ENCODE peak calls at places on chromosomes 12 and 14, in ten cellular contexts. C is endothelial cell, V is AG04449, B is AG09309, K is coronary artery, U is sigmoid colon, J is uterus, Y is PC-3, H is nephron progenitor cell, T is stomach. E is an unnamed sample.

GRCh38 chr12:102197789-102198188 is at the start of gene PMCH:
- DNase-seq in C (no peak), V (no peak), B (no peak), K (no peak), U (no peak), J (no peak), Y (peak), H (no peak), T (no peak), E (no peak)

GRCh38 chr14:61098711-61099110 is 117.7 kb downstream of the SLC38A6 start:
- DNase-seq in C (no peak), V (no peak), B (no peak), K (no peak), U (no peak), J (no peak), Y (peak), H (no peak), T (no peak), E (no peak)

GRCh38 chr12:52085682-52086180 is 6.2 kb downstream of the SMIM41 start:
- DNase-seq in C (no peak), V (no peak), B (no peak), K (peak), U (no peak), J (no peak), Y (no peak), H (no peak), T (no peak), E (no peak)

GRCh38 chr14:74049886-74050495 is 30.8 kb downstream of the BBOF1 start:
- DNase-seq in C (no peak), V (no peak), B (no peak), K (no peak), U (no peak), J (no peak), Y (no peak), H (no peak), T (no peak), E (peak)

GRCh38 chr12:126784328-126784921 is 1482.5 kb upstream of the TMEM132C start:
- DNase-seq in C (no peak), V (no peak), B (peak), K (no peak), U (no peak), J (no peak), Y (peak), H (peak), T (peak), E (peak)

GRCh38 chr12:89991807-89992206 is 283.2 kb upstream of the ATP2B1 start:
- DNase-seq in C (no peak), V (no peak), B (no peak), K (no peak), U (no peak), J (no peak), Y (no peak), H (no peak), T (no peak), E (no peak)

GRCh38 chr12:62866451-62867082 is 68.4 kb downstream of the PPM1H start:
- DNase-seq in C (peak), V (peak), B (peak), K (no peak), U (no peak), J (no peak), Y (peak), H (peak), T (no peak), E (peak)

GRCh38 chr12:125245601-125246345 is 180.5 kb downstream of the AACS start:
- DNase-seq in C (no peak), V (no peak), B (no peak), K (no peak), U (no peak), J (no peak), Y (no peak), H (no peak), T (no peak), E (no peak)

GRCh38 chr12:103821773-103822172 is 19.3 kb downstream of the NT5DC3 start:
- DNase-seq in C (no peak), V (no peak), B (no peak), K (no peak), U (no peak), J (no peak), Y (peak), H (no peak), T (no peak), E (peak)

GRCh38 chr14:54782803-54783659 is 119.6 kb downstream of the GCH1 start:
- DNase-seq in C (peak), V (no peak), B (no peak), K (peak), U (peak), J (no peak), Y (no peak), H (peak), T (no peak), E (no peak)

GRCh38 chr12:11798856-11799530 is 149.5 kb downstream of the ETV6 start:
- DNase-seq in C (peak), V (peak), B (no peak), K (no peak), U (no peak), J (no peak), Y (peak), H (no peak), T (no peak), E (peak)

GRCh38 chr12:115451151-115451784 is 767.3 kb upstream of the TBX3 start:
- DNase-seq in C (no peak), V (no peak), B (no peak), K (no peak), U (no peak), J (no peak), Y (no peak), H (no peak), T (no peak), E (no peak)

GRCh38 chr14:77886010-77886409 is 86.1 kb downstream of the ADCK1 start:
- DNase-seq in C (no peak), V (no peak), B (no peak), K (no peak), U (no peak), J (no peak), Y (no peak), H (no peak), T (no peak), E (no peak)

GRCh38 chr14:99148131-99148530 is 123.9 kb downstream of the BCL11B start:
- DNase-seq in C (no peak), V (no peak), B (no peak), K (no peak), U (peak), J (no peak), Y (no peak), H (no peak), T (peak), E (no peak)

DNA sequence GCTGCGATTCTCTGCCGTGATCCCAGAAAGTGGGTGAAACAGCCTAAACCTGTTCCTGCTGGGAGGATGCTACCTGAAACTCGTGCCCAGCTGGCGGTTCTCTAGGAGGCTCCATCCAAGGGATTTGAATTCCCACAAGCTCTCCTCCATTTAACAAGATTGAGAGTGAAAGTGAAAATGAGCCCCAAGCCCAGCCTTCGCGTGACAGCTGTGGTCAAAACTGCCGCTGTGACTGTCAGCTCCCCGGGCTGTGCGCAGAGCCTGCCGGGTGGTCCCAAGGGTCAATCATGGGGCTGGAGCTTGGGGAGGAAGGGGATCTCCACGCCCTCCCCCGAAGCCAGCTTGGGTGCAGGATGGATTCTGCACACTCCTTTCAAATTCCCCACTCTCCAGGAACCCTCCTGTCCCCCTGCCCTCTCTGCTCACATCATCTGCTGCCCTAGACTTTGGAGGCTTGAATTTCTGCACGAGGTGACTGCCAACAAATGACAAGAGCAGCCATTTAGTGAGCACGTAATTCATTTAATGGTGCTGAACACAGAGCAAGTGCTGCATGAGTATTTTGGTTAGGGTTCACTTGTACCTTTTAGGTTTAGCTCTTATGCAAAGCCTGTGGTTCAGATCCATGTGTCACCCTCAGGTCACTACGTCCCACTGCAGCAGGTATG is 5.3 kb downstream of the ASB2 start:
- DNase-seq in C (no peak), V (no peak), B (no peak), K (no peak), U (no peak), J (no peak), Y (no peak), H (no peak), T (peak), E (no peak)
- TF ChIP-seq CTCF in C (no peak), V (no peak), B (no peak), K (no peak), U (no peak), J (no peak), Y (no peak), H (no peak), T (peak), E (no peak)

GRCh38 chr12:132314516-132315233 is 14.7 kb downstream of the GALNT9 start:
- DNase-seq in C (no peak), V (no peak), B (no peak), K (no peak), U (peak), J (no peak), Y (no peak), H (no peak), T (no peak), E (no peak)

GRCh38 chr12:132313182-132313581 is 16.2 kb downstream of the GALNT9 start:
- DNase-seq in C (no peak), V (no peak), B (no peak), K (no peak), U (no peak), J (no peak), Y (no peak), H (no peak), T (no peak), E (no peak)

GRCh38 chr12:132315507-132315906 is 13.9 kb downstream of the GALNT9 start:
- DNase-seq in C (no peak), V (no peak), B (no peak), K (no peak), U (peak), J (no peak), Y (no peak), H (no peak), T (no peak), E (no peak)

GRCh38 chr12:132312516-132312915 is 16.9 kb downstream of the GALNT9 start:
- DNase-seq in C (no peak), V (no peak), B (no peak), K (no peak), U (no peak), J (no peak), Y (no peak), H (no peak), T (no peak), E (no peak)

GRCh38 chr12:132314035-132314434 is 15.4 kb downstream of the GALNT9 start:
- DNase-seq in C (no peak), V (no peak), B (no peak), K (no peak), U (peak), J (no peak), Y (no peak), H (no peak), T (no peak), E (no peak)
- TF ChIP-seq CTCF in C (no peak), V (no peak), B (no peak), K (no peak), U (no peak), J (no peak), Y (no peak), H (no peak), T (no peak), E (no peak)

GRCh38 chr14:100827751-100828447 is 2.0 kb downstream of the MEG3 start:
- DNase-seq in C (no peak), V (peak), B (peak), K (no peak), U (no peak), J (no peak), Y (peak), H (no peak), T (no peak), E (peak)
- TF ChIP-seq CTCF in C (no peak), V (peak), B (peak), K (no peak), U (no peak), J (no peak), Y (peak), H (no peak), T (peak), E (peak)

DNA sequence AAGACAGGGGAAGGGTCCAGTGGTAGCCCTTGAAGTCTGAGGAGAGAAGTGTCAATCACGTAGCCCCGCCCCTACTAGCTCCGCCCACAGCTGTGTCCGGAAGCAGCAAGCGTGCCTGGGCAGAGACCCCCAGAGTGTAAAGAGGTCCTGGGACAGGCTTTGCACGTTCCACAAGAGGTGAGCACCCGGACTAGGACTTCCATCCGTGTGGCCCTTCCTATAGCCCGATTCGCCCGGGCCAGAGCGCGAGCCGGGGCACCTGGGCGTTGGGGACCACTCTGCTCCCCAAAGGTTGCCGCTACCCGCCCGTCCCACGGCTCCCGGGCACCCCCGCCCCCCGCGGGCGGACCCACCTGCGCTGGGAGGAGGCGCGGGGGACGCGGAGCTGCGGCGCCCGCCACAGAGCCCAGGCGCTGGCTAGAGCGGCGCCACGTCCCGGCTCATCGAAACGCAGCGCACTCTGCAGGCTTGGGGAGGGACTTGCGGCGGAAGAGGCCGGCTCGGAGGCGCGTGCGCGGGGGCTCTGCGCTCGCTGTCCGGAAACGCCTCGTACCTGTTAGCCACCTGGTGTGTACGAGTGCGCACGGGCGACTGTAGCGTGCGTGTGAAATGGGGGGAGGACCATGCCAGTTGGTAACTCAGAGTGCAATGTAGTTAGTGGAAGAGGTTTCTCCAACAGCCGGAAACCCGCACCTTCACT is at the start of gene RABGGTA:
- DNase-seq in C (peak), V (no peak), B (peak), K (peak), U (peak), J (peak), Y (peak), H (peak), T (peak), E (peak)
- TF ChIP-seq CTCF in C (peak), V (peak), B (peak), K (peak), U (peak), J (peak), Y (peak), H (peak), T (peak), E (peak)

GRCh38 chr12:59595557-59596231 is at the start of gene SLC16A7:
- DNase-seq in C (peak), V (peak), B (peak), K (peak), U (peak), J (peak), Y (peak), H (peak), T (peak), E (peak)
- TF ChIP-seq CTCF in C (no peak), V (peak), B (no peak), K (no peak), U (no peak), J (no peak), Y (no peak), H (no peak), T (no peak), E (no peak)

DNA sequence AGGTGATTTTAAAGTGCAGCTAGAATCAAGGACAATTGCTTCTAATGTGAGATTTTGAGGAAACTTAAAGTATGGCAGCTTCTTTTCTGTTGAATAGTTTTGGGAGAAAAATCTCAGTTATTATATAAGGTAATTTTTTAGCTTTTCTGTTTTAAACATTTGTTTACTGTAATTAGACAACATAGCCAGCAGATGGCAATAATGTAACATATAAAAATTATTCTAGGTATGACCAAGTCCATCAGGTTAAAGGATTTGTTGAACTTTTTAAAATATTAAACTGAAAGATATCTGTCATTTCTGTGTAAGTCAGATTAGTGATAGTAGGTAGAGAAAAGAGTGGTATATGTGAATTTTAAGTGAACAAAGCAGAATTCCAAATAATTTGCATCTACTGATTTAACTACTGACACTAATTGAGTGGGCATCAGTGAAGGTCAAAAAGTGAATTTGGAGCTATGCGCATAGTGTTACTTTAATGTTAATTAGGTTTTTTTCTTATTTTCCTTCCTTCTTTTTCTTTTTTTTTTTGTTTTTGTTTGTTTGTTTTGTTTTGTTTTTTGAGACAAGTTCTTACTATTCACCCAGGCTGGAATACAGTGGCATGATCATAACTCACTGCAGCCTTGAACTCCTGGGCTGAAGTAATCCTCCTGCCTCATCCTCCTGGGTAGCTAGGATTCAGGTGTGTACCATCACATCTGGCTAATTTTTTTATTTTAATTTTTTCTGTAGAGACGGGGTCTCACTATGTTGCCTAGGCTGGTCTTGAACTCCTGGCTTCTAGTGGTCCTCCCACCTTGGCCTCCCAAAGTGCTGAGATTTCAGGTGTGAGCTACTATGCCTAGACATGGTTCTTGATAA is 18.6 kb downstream of the PRORP start:
- DNase-seq in C (no peak), V (no peak), B (no peak), K (no peak), U (no peak), J (no peak), Y (peak), H (no peak), T (no peak), E (peak)
- TF ChIP-seq CTCF in C (peak), V (no peak), B (no peak), K (no peak), U (no peak), J (no peak), Y (peak), H (no peak), T (peak), E (peak)

GRCh38 chr14:22871200-22871961 is at the start of gene LRP10:
- DNase-seq in C (peak), V (no peak), B (no peak), K (peak), U (peak), J (peak), Y (peak), H (peak), T (peak), E (peak)
- TF ChIP-seq CTCF in C (no peak), V (no peak), B (no peak), K (no peak), U (no peak), J (peak), Y (no peak), H (no peak), T (no peak), E (no peak)

GRCh38 chr12:23433121-23433520 is 516.3 kb downstream of the SOX5 start:
- DNase-seq in C (no peak), V (no peak), B (no peak), K (no peak), U (no peak), J (no peak), Y (no peak), H (no peak), T (no peak), E (no peak)
- TF ChIP-seq CTCF in C (no peak), V (no peak), B (no peak), K (no peak), U (no peak), J (no peak), Y (no peak), H (no peak), T (no peak), E (no peak)

GRCh38 chr14:22871962-22872832 is 657 bp downstream of the LRP10 start:
- DNase-seq in C (peak), V (no peak), B (no peak), K (peak), U (peak), J (peak), Y (peak), H (peak), T (peak), E (peak)

GRCh38 chr14:22875003-22875747 is 3.6 kb downstream of the LRP10 start:
- DNase-seq in C (no peak), V (no peak), B (no peak), K (no peak), U (no peak), J (no peak), Y (no peak), H (no peak), T (no peak), E (no peak)

GRCh38 chr14:22875748-22876319 is 4.3 kb downstream of the LRP10 start:
- DNase-seq in C (no peak), V (no peak), B (no peak), K (no peak), U (no peak), J (no peak), Y (no peak), H (no peak), T (no peak), E (no peak)

GRCh38 chr14:22870811-22871199 is 735 bp upstream of the LRP10 start:
- DNase-seq in C (no peak), V (no peak), B (no peak), K (no peak), U (no peak), J (no peak), Y (no peak), H (no peak), T (no peak), E (no peak)

DNA sequence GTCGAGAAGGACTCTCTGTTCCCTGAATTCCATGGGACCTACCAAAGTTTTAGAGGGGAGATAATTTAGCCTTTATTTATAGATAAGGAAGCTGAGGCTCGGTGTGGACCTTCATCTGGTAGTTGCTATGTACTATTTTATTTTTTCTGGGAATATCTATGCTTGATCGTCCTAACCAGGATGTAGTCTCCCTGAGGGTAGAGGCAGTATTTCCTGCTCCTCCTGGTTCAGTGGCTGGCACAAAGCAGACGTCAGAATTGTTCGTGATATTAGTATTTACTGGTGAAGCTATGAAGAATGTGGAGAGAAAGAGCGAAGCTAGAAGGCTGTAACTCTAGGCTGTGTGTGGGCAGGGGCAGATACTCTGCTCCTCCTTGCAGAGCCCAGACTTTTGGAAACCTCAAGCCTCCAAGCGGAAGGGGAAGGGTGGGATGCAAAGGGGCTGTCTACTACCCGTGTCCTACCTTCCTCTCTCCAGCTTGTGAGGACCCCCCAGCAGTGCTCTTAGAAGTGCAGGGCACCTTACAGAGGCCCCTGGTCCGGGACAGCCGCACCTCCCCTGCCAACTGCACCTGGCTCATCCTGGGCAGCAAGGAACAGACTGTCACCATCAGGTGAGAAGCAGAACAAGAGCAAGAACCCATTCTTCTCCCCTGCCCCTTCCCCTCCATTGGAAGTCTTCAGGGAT is 1.4 kb downstream of the LRP10 start:
- DNase-seq in C (no peak), V (no peak), B (no peak), K (no peak), U (no peak), J (no peak), Y (no peak), H (no peak), T (no peak), E (peak)
- TF ChIP-seq CTCF in C (no peak), V (no peak), B (no peak), K (no peak), U (no peak), J (no peak), Y (no peak), H (peak), T (peak), E (no peak)

E was measured in AG10803.